ENCODE peak calls at places on chromosome 4, in four cellular contexts. E is stomach, B is transverse colon, A is sigmoid colon. C is an unnamed sample.

GRCh38 chr4:8189551-8190466 is 9.3 kb upstream of the SH3TC1 start:
- DNase-seq in A (no peak), E (no peak), B (no peak), C (no peak)

GRCh38 chr4:54872246-54872645 is 214.5 kb downstream of the KIT start:
- DNase-seq in A (no peak), E (no peak), B (no peak), C (no peak)

GRCh38 chr4:101306764-101307615 is 40.3 kb downstream of the PPP3CA start:
- DNase-seq in E (no peak), A (no peak), B (no peak), C (no peak)

GRCh38 chr4:107304699-107305286 is 268.7 kb upstream of the DKK2 start:
- DNase-seq in E (no peak), A (no peak), B (no peak), C (no peak)

GRCh38 chr4:20237894-20238537 is 13.7 kb upstream of the SLIT2 start:
- DNase-seq in E (no peak), B (no peak), A (no peak), C (no peak)

GRCh38 chr4:30718021-30718888 is 1.9 kb upstream of the PCDH7 start:
- DNase-seq in A (peak), B (peak), E (peak), C (no peak)

GRCh38 chr4:141058739-141059507 is 74.3 kb downstream of the RNF150 start:
- DNase-seq in E (no peak), A (no peak), B (no peak), C (no peak)

GRCh38 chr4:40306203-40306602 is 28.9 kb upstream of the CHRNA9 start:
- DNase-seq in E (no peak), B (no peak), A (peak), C (no peak)

GRCh38 chr4:27176400-27176799 is 315.8 kb downstream of the STIM2 start:
- DNase-seq in E (no peak), B (peak), A (no peak), C (no peak)

GRCh38 chr4:186265683-186266648 is at the start of gene F11:
- DNase-seq in B (no peak), A (no peak), E (no peak), C (no peak)

GRCh38 chr4:113596396-113596795 is 165.1 kb downstream of the CAMK2D start:
- DNase-seq in B (no peak), E (no peak), A (no peak), C (no peak)

GRCh38 chr4:3489451-3489962 is 26.4 kb downstream of the DOK7 start:
- DNase-seq in E (no peak), A (no peak), B (no peak), C (no peak)

GRCh38 chr4:130747842-130748241 is 1651.9 kb downstream of the C4orf33 start:
- DNase-seq in B (no peak), E (no peak), A (no peak), C (no peak)

GRCh38 chr4:100960232-100960631 is 387.1 kb downstream of the PPP3CA start:
- DNase-seq in A (no peak), E (no peak), B (no peak), C (no peak)

GRCh38 chr4:55277011-55277410 is 69.0 kb upstream of the SRD5A3 start:
- DNase-seq in A (no peak), B (no peak), E (no peak), C (no peak)

GRCh38 chr4:62014982-62015739 is 815.0 kb downstream of the ADGRL3 start:
- DNase-seq in E (no peak), B (no peak), A (no peak), C (no peak)

GRCh38 chr4:71230258-71230594 is 108.6 kb upstream of the SLC4A4 start:
- DNase-seq in E (peak), B (peak), A (no peak), C (no peak)

GRCh38 chr4:113645771-113646455 is 115.6 kb downstream of the CAMK2D start:
- DNase-seq in A (no peak), E (peak), B (peak), C (no peak)

GRCh38 chr4:109368661-109369060 is 65.0 kb upstream of the SEC24B start:
- DNase-seq in B (no peak), E (no peak), A (no peak), C (no peak)

GRCh38 chr4:11669156-11669555 is 240.5 kb upstream of the HS3ST1 start:
- DNase-seq in B (no peak), A (no peak), E (no peak), C (no peak)

GRCh38 chr4:53128959-53129358 is 236.9 kb downstream of the SCFD2 start:
- DNase-seq in E (no peak), A (no peak), B (no peak), C (no peak)

GRCh38 chr4:108830509-108831244 is 67.8 kb upstream of the ETNPPL start:
- DNase-seq in A (no peak), E (peak), B (peak), C (no peak)

GRCh38 chr4:5541154-5541553 is 167.2 kb downstream of the EVC2 start:
- DNase-seq in B (no peak), E (no peak), A (no peak), C (no peak)

GRCh38 chr4:105994841-105995240 is 99.6 kb downstream of the NPNT start:
- DNase-seq in E (no peak), A (no peak), B (no peak), C (no peak)

GRCh38 chr4:185912779-185913178 is 100.8 kb upstream of the SORBS2 start:
- DNase-seq in E (no peak), A (no peak), B (no peak), C (no peak)

DNA sequence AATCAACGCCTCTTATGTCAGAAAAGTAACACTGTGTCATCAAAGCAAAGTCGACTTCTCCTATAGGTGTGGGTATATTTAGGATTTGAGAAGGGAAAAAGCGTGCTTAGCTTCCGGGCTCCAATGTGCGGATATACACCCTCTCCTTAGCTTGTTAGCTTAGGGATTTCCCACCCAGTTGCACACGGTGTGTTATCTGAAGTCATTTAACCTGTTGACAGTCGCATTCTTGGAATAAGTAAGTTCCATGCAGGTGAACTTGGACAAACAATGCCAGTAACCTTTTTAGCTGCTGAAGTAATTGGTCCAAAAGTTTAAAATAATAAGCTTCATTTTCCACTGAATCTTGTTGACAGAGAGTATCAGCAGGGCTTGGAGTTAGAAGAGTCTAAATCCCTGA is 113.7 kb downstream of the SHROOM3 start:
- DNase-seq in A (no peak), E (no peak), B (no peak), C (no peak)
- TF ChIP-seq POLR2AphosphoS5 in A (no peak), E (peak), B (no peak), C (no peak)

GRCh38 chr4:146649232-146649631 is 10.5 kb downstream of the POU4F2 start:
- DNase-seq in B (no peak), E (no peak), A (no peak), C (no peak)

GRCh38 chr4:146650034-146650433 is 11.3 kb downstream of the POU4F2 start:
- DNase-seq in B (no peak), A (no peak), E (no peak), C (no peak)

GRCh38 chr4:146646601-146647000 is 7.9 kb downstream of the POU4F2 start:
- DNase-seq in B (no peak), A (no peak), E (no peak), C (no peak)

GRCh38 chr4:146648384-146648783 is 9.7 kb downstream of the POU4F2 start:
- DNase-seq in E (no peak), B (no peak), A (no peak), C (no peak)

GRCh38 chr4:146647615-146648383 is 9.1 kb downstream of the POU4F2 start:
- DNase-seq in A (no peak), B (no peak), E (no peak), C (no peak)
- TF ChIP-seq POLR2AphosphoS5 in A (no peak), B (no peak), E (no peak), C (no peak)

GRCh38 chr4:143693856-143694255 is 6.6 kb downstream of the FREM3 start:
- DNase-seq in B (no peak), A (no peak), E (no peak), C (no peak)

GRCh38 chr4:143692241-143692640 is 8.2 kb downstream of the FREM3 start:
- DNase-seq in A (no peak), E (no peak), B (no peak), C (no peak)
- TF ChIP-seq POLR2AphosphoS5 in A (no peak), E (no peak), B (no peak), C (no peak)

GRCh38 chr4:56480691-56481090 is 13.3 kb downstream of the SRP72 start:
- DNase-seq in A (no peak), E (no peak), B (no peak), C (no peak)
- TF ChIP-seq POLR2AphosphoS5 in A (no peak), E (no peak), B (no peak), C (no peak)

DNA sequence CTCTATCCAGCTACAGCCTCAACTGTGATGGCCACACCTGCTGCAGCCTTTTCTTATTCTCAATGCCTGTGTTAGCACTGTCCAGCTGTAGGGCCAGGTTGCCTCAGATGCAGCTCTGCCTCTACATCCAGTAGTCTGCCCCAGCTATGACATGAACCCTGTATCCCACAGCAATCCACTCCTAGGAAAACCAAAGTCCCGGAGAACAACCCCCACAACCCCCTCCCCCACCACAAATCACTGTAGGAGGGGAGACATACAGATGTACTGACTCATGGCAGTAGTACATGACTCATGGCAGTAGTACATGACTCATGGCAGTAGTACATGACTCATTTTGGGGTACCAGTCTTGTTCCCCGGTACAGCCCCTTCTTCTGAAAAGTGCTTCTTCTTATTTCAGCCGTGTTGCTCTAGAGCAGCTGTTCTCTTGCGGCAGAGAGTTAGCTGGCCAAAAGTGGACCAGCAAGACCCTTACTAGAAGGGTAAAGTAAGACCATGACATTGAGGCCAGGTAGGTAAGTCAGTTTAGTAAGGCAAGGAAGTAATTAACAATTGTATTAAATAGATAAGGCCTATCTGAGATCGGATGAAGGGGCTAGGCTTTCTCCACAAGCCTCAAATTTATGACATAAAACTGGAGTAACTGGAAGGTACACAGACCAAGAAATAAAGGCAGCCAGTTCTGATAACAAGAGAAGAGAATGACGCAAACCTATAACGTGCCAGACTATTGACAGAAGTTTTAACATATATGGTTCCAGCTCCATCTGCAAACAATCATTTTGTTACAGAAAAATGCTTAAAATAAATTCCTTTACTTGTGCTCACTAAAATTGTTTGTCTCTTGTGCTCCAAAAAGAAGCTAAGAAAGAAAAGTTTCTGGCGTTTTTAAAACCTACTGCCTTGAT is 221.4 kb downstream of the TACR3 start:
- DNase-seq in A (no peak), E (no peak), B (no peak), C (peak)
- TF ChIP-seq POLR2AphosphoS5 in A (no peak), E (no peak), B (no peak), C (no peak)

DNA sequence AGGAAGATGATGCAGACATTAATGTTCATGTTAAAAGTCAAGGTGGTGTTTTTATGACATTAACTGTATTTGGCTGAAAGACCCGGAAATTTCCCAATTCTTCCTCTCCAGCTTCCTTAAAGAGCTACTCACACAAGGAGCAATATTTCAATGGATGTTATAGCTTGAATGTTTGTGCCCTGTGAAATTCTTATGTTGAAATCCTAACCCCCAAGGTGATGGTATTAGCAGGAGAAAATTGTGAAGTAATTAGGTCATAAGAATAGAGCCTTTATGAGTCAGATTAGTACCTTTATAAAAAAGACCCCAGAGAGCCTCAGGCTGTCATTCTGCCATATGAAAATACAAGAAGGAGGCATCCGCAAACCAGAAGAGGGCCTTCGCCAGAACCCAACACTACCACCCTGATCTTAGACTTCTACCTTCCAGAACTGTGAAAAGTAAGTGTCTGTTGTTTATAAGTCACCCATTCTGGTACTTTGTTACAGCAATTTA is 3.6 kb downstream of the TLR1 start:
- DNase-seq in E (no peak), B (no peak), A (no peak), C (no peak)
- TF ChIP-seq POLR2AphosphoS5 in E (no peak), B (no peak), A (no peak), C (no peak)